ENCODE peak calls at places on chromosome 14, in ten cellular contexts. L is cardiac muscle cell, A is IMR-90, M is right cardiac atrium, X is upper lobe of left lung, J is mucosa of descending colon, O is HepG2, N is adipocyte, K is upper lobe of right lung, T is uterus. Y is an unnamed sample.

GRCh38 chr14:53062856-53063255 is 90.3 kb downstream of the DDHD1 start:
- DNase-seq in L (no peak), A (peak; percentile 70), M (no peak), X (no peak), J (no peak), O (no peak), N (no peak), K (no peak), T (no peak), Y (peak; percentile 43)

GRCh38 chr14:101520621-101521305 is 40.5 kb upstream of the DIO3 start:
- DNase-seq in L (no peak), A (no peak), M (peak; percentile 80), X (no peak), J (no peak), O (no peak), N (no peak), K (no peak), T (peak; percentile 78), Y (no peak)

GRCh38 chr14:72476657-72477499 is 417.0 kb downstream of the DPF3 start:
- DNase-seq in L (no peak), A (peak; percentile 53), M (peak; percentile 58), X (peak; percentile 46), J (no peak), O (no peak), N (peak; percentile 73), K (no peak), T (no peak), Y (no peak)

GRCh38 chr14:63727231-63727735 is 582 bp downstream of the SGPP1 start:
- DNase-seq in L (peak; percentile 69), A (peak; percentile 46), M (peak; percentile 80), X (peak; percentile 43), J (peak; percentile 68), O (no peak), N (peak; percentile 74), K (peak; percentile 77), T (peak; percentile 31), Y (peak; percentile 6)

GRCh38 chr14:34981743-34982420 is 910 bp upstream of the SRP54 start:
- DNase-seq in L (peak; percentile 55), A (peak; percentile 50), M (no peak), X (peak; percentile 29), J (peak; percentile 58), O (no peak), N (peak; percentile 65), K (no peak), T (peak; percentile 15), Y (peak; percentile 65)

GRCh38 chr14:100730530-100730929 is 3.8 kb downstream of the DLK1 start:
- DNase-seq in L (no peak), A (no peak), M (no peak), X (no peak), J (no peak), O (no peak), N (no peak), K (no peak), T (no peak), Y (no peak)

GRCh38 chr14:99936738-99937474 is 128.3 kb upstream of the EVL start:
- DNase-seq in L (no peak), A (no peak), M (no peak), X (no peak), J (no peak), O (no peak), N (no peak), K (no peak), T (no peak), Y (no peak)

GRCh38 chr14:38238881-38239280 is 17.0 kb downstream of the CLEC14A start:
- DNase-seq in L (no peak), A (no peak), M (no peak), X (no peak), J (no peak), O (no peak), N (peak; percentile 24), K (no peak), T (no peak), Y (no peak)

GRCh38 chr14:51534623-51535022 is 117.1 kb upstream of the FRMD6 start:
- DNase-seq in L (no peak), A (peak; percentile 67), M (no peak), X (no peak), J (no peak), O (peak; percentile 95), N (no peak), K (no peak), T (no peak), Y (peak; percentile 18)

GRCh38 chr14:68735836-68736235 is 57.0 kb downstream of the ZFP36L1 start:
- DNase-seq in L (no peak), A (no peak), M (no peak), X (no peak), J (no peak), O (no peak), N (no peak), K (no peak), T (no peak), Y (no peak)
- H3K9me3 ChIP-seq in L (no peaks in the 10 kb centered on the region), A (no peaks in the 10 kb centered on the region), M (no peaks in the 10 kb centered on the region), X (no peaks in the 10 kb centered on the region), J (no peaks in the 10 kb centered on the region), O (peaks cover under 1% of the 10 kb centered on the region), N (no peaks in the 10 kb centered on the region), K (no peaks in the 10 kb centered on the region), T (no peaks in the 10 kb centered on the region), Y (no peaks in the 10 kb centered on the region)

GRCh38 chr14:74515891-74516412 is 22.4 kb downstream of the ISCA2 start:
- DNase-seq in L (no peak), A (no peak), M (peak; percentile 35), X (no peak), J (peak; percentile 16), O (no peak), N (no peak), K (peak; percentile 45), T (no peak), Y (no peak)
- H3K4me1 ChIP-seq in L (peaks cover 4% of the 10 kb centered on the region), A (peaks cover 20% of the 10 kb centered on the region), M (no peaks in the 10 kb centered on the region), X (peaks cover 8% of the 10 kb centered on the region), J (no peaks in the 10 kb centered on the region), O (peaks cover 33% of the 10 kb centered on the region), N (peaks cover 50% of the 10 kb centered on the region), K (peaks cover 15% of the 10 kb centered on the region), T (no peaks in the 10 kb centered on the region), Y (no peaks in the 10 kb centered on the region)

GRCh38 chr14:76768201-76768656 is 7.0 kb downstream of the VASH1 start:
- DNase-seq in L (peak; percentile 84), A (no peak), M (peak; percentile 93), X (peak; percentile 71), J (no peak), O (no peak), N (no peak), K (peak; percentile 82), T (peak; percentile 23), Y (no peak)
- H3K4me3 ChIP-seq in L (no peak overlapping the region), A (no peak overlapping the region), M (no peak overlapping the region), X (no peak overlapping the region), J (no peak overlapping the region), O (no peak overlapping the region), N (no peak overlapping the region), K (no peak overlapping the region), T (no peak overlapping the region), Y (no peak overlapping the region)

GRCh38 chr14:106513302-106513701 is 986.9 kb downstream of the TMEM121 start:
- DNase-seq in L (no peak), A (no peak), M (no peak), X (no peak), J (no peak), O (no peak), N (no peak), K (no peak), T (no peak), Y (no peak)
- H3K9me3 ChIP-seq in L (no peaks in the 10 kb centered on the region), A (peaks cover 13% of the 10 kb centered on the region), M (no peaks in the 10 kb centered on the region), X (no peaks in the 10 kb centered on the region), J (no peaks in the 10 kb centered on the region), O (no peaks in the 10 kb centered on the region), N (no peaks in the 10 kb centered on the region), K (no peaks in the 10 kb centered on the region), T (no peaks in the 10 kb centered on the region), Y (no peaks in the 10 kb centered on the region)

DNA sequence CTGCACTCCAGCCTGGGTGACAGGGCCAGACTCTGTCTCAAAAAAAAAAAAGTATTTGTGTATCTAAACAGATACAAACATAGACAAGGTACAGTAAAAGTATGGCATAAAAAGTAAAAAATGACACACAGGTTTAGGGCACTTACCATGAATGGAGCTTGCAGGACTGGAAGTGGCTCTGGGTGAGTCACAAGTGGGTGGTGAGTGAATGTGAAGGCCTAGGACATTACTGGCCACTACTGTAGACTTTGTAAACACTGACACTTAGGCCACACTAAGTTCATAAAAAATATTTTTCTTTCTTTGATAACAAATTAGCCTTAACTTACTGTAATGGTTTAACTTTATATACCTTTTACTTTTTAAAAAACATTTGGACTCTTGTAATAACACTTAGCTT is 38.0 kb upstream of the EIF5 start:
- DNase-seq in L (peak; percentile 62), A (peak; percentile 75), M (no peak), X (peak; percentile 69), J (no peak), O (peak; percentile 46), N (peak; percentile 38), K (no peak), T (no peak), Y (no peak)
- H3K4me1 ChIP-seq in L (peaks cover 4% of the 10 kb centered on the region), A (no peaks in the 10 kb centered on the region), M (no peaks in the 10 kb centered on the region), X (no peaks in the 10 kb centered on the region), J (no peaks in the 10 kb centered on the region), O (no peaks in the 10 kb centered on the region), N (peaks cover 6% of the 10 kb centered on the region), K (no peaks in the 10 kb centered on the region), T (no peaks in the 10 kb centered on the region), Y (no peaks in the 10 kb centered on the region)

GRCh38 chr14:31411218-31411727 is 9.1 kb downstream of the HEATR5A start:
- DNase-seq in L (no peak), A (peak; percentile 59), M (no peak), X (no peak), J (no peak), O (no peak), N (peak; percentile 68), K (no peak), T (no peak), Y (no peak)

GRCh38 chr14:31414190-31414833 is 6.0 kb downstream of the HEATR5A start:
- DNase-seq in L (no peak), A (peak; percentile 30), M (no peak), X (no peak), J (no peak), O (peak; percentile 49), N (no peak), K (no peak), T (no peak), Y (no peak)

GRCh38 chr14:31405599-31406251 is 14.6 kb downstream of the HEATR5A start:
- DNase-seq in L (no peak), A (no peak), M (no peak), X (no peak), J (no peak), O (no peak), N (no peak), K (no peak), T (no peak), Y (no peak)

GRCh38 chr14:31408421-31408820 is 11.9 kb downstream of the HEATR5A start:
- DNase-seq in L (no peak), A (no peak), M (no peak), X (no peak), J (no peak), O (no peak), N (no peak), K (no peak), T (no peak), Y (no peak)

DNA sequence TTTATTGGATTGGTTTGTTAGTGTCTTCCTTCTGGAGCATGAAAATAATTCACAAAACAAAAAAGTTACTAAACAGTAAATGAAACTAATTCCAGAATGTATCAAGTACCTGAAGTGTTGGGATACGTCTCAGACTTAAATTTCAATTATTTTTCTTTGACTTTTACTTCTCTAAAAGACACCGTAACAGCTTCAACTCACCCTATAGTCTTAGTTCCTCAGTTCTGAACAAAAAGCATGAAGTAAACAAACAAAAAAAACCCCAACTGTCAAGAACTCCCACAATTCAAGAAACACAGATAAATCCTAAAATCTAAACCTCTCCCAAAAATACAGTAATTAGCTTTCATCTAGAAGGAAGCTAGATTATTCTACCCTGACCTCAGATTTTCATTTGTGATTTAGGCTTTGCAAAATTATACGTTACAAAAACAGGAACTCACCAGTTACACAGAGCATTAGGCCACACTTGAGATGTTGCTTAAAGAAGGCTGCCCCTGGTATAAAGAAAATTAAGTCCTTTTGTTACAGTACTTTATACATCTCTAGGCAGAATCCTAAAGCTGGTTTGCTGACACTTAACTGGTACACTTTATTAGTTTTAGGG is 10.2 kb downstream of the HEATR5A start:
- DNase-seq in L (no peak), A (no peak), M (no peak), X (no peak), J (no peak), O (no peak), N (no peak), K (no peak), T (no peak), Y (no peak)
- H3K4me3 ChIP-seq in L (no peak overlapping the region), A (no peak overlapping the region), M (no peak overlapping the region), X (no peak overlapping the region), J (no peak overlapping the region), O (no peak overlapping the region), N (no peak overlapping the region), K (no peak overlapping the region), T (no peak overlapping the region), Y (no peak overlapping the region)

Y was measured in HAP-1.